ENCODE peak calls at places on chromosomes 3 and 15, in ten cellular contexts. D is activated CD4-positive, alpha-beta T cell treated with anti-CD3 and anti-CD28 coated beads, Interleukin-2, amount 10 ng/mL, durations not matched to agents 24 days and 14 days; G is SIG-M5; Z is activated gamma-delta T cell treated with Interleukin-2 at 50 U/mL for 16 hours; N is M059J; Y is activated naive CD8-positive, alpha-beta T cell treated with anti-CD3 and anti-CD28 coated beads, Interleukin-2, amount 50 U/mL, for 16 hours; M is T-helper 1 cell; O is neural crest cell; U is RKO; F is IMR-90. T is an unnamed sample.
A peak's percentile ranks its signal among the peaks of the same experiment; 100 is the strongest.

GRCh38 chr15:40506964-40507571 is 36.3 kb downstream of the CHST14 start:
- DNase-seq in O (peak; percentile 80), N (peak; percentile 71), Z (peak; percentile 57), U (peak; percentile 74), Y (peak; percentile 18), F (peak; percentile 64), G (no peak), M (peak; percentile 37), D (peak; percentile 90), T (peak; percentile 42)

GRCh38 chr3:65945953-65946352 is 92.8 kb downstream of the MAGI1 start:
- DNase-seq in D (no peak), U (no peak), Y (no peak), Z (no peak), N (no peak), M (no peak), F (no peak), G (no peak), O (no peak), T (no peak)

GRCh38 chr3:17179381-17180205 is 294.8 kb downstream of the PLCL2 start:
- DNase-seq in O (no peak), G (no peak), D (peak; percentile 50), N (peak; percentile 49), U (no peak), Y (no peak), M (no peak), Z (no peak), F (peak; percentile 13), T (no peak)

GRCh38 chr3:14124223-14124614 is 451 bp downstream of the CHCHD4 start:
- DNase-seq in O (peak; percentile 29), D (peak; percentile 88), Z (peak; percentile 55), U (peak; percentile 80), F (no peak), M (no peak), N (peak; percentile 31), Y (peak; percentile 45), G (peak; percentile 43), T (peak; percentile 53)

GRCh38 chr15:31270767-31271166 is 55.9 kb upstream of the KLF13 start:
- DNase-seq in Z (no peak), Y (no peak), D (peak; percentile 52), F (no peak), N (no peak), G (no peak), M (no peak), O (no peak), U (no peak), T (no peak)

GRCh38 chr15:80076321-80077318 is 17.1 kb downstream of the ZFAND6 start:
- DNase-seq in Y (no peak), G (no peak), U (no peak), O (no peak), M (no peak), N (peak; percentile 13), D (no peak), F (peak; percentile 50), Z (no peak), T (no peak)

GRCh38 chr3:142863010-142863787 is 25.7 kb downstream of the PCOLCE2 start:
- DNase-seq in U (no peak), D (no peak), F (no peak), G (no peak), M (no peak), Y (no peak), N (peak; percentile 96), O (no peak), Z (no peak), T (no peak)

GRCh38 chr3:70861855-70862254 is 549.4 kb upstream of the MDFIC2 start:
- DNase-seq in Z (no peak), O (no peak), Y (no peak), M (no peak), G (no peak), F (peak; percentile 91), U (no peak), N (no peak), D (no peak), T (no peak)

T was measured in stimulated activated CD8-positive, alpha-beta memory T cell treated with anti-CD3 and anti-CD28 coated beads, Interleukin-15, amount 100 ng/mL, for 4 hours.